ENCODE peak calls at places on chromosomes 7 and 10, in eight cellular contexts. W is GM23338; P is CD8-positive, alpha-beta T cell; A is esophagus muscularis mucosa; G is BJ; C is IMR-90; S is AG04450; L is HL-60. I is an unnamed sample.

GRCh38 chr7:3095046-3095445 is 51.4 kb upstream of the CARD11 start:
- DNase-seq in W (no peak), P (peak), A (no peak), G (no peak), C (no peak), S (no peak), L (peak), I (no peak)

GRCh38 chr10:133475821-133476640 is 22.3 kb downstream of the SCART1 start:
- DNase-seq in W (no peak), P (no peak), A (peak), G (no peak), C (no peak), S (no peak), L (no peak), I (no peak)

GRCh38 chr10:44925224-44925623 is 14.1 kb downstream of the TMEM72 start:
- DNase-seq in W (peak), P (no peak), A (no peak), G (no peak), C (peak), S (no peak), L (peak), I (no peak)

GRCh38 chr7:3589756-3590155 is 288.7 kb downstream of the SDK1 start:
- DNase-seq in W (no peak), P (no peak), A (no peak), G (no peak), C (no peak), S (no peak), L (no peak), I (no peak)

GRCh38 chr10:22500567-22501369 is 155.5 kb downstream of the SPAG6 start:
- DNase-seq in W (no peak), P (no peak), A (peak), G (no peak), C (no peak), S (no peak), L (no peak), I (no peak)

GRCh38 chr7:74143383-74143782 is 30.8 kb upstream of the EIF4H start:
- DNase-seq in W (no peak), P (no peak), A (no peak), G (no peak), C (no peak), S (no peak), L (no peak), I (no peak)

GRCh38 chr7:91325731-91326130 is 61.5 kb downstream of the FZD1 start:
- DNase-seq in W (no peak), P (no peak), A (no peak), G (no peak), C (no peak), S (no peak), L (no peak), I (no peak)

GRCh38 chr7:124758327-124758726 is 7.3 kb downstream of the GPR37 start:
- DNase-seq in W (no peak), P (no peak), A (no peak), G (no peak), C (peak), S (no peak), L (no peak), I (no peak)

GRCh38 chr10:14524692-14525091 is 194.0 kb upstream of the FRMD4A start:
- DNase-seq in W (no peak), P (no peak), A (no peak), G (no peak), C (no peak), S (no peak), L (no peak), I (no peak)

GRCh38 chr10:79221110-79222051 is 125.9 kb upstream of the PPIF start:
- DNase-seq in W (peak), P (no peak), A (no peak), G (peak), C (peak), S (peak), L (no peak), I (no peak)

GRCh38 chr10:77859865-77860282 is 66.7 kb downstream of the DLG5 start:
- DNase-seq in W (no peak), P (no peak), A (no peak), G (no peak), C (no peak), S (no peak), L (no peak), I (no peak)

GRCh38 chr10:74794531-74794930 is 31.9 kb upstream of the KAT6B start:
- DNase-seq in W (no peak), P (no peak), A (no peak), G (no peak), C (no peak), S (no peak), L (no peak), I (no peak)

GRCh38 chr10:86366902-86367338 is 325 bp upstream of the GRID1 start:
- DNase-seq in W (no peak), P (no peak), A (no peak), G (no peak), C (no peak), S (no peak), L (no peak), I (no peak)

GRCh38 chr10:57142925-57143576 is 782.0 kb upstream of the ZWINT start:
- DNase-seq in W (peak), P (no peak), A (no peak), G (no peak), C (no peak), S (no peak), L (no peak), I (no peak)

GRCh38 chr10:104424719-104425118 is 71.1 kb downstream of the CFAP58 start:
- DNase-seq in W (no peak), P (no peak), A (no peak), G (no peak), C (peak), S (no peak), L (no peak), I (no peak)

GRCh38 chr10:99678921-99679320 is 19.6 kb downstream of the ENTPD7 start:
- DNase-seq in W (no peak), P (no peak), A (no peak), G (no peak), C (no peak), S (no peak), L (no peak), I (no peak)

GRCh38 chr10:5779753-5780152 is 33.5 kb downstream of the GDI2 start:
- DNase-seq in W (no peak), P (no peak), A (no peak), G (no peak), C (no peak), S (no peak), L (no peak), I (no peak)

GRCh38 chr10:123746927-123747326 is 80.8 kb downstream of the GPR26 start:
- DNase-seq in W (peak), P (no peak), A (no peak), G (no peak), C (no peak), S (no peak), L (no peak), I (no peak)

GRCh38 chr7:49638166-49638565 is 135.3 kb upstream of the VWC2 start:
- DNase-seq in W (peak), P (no peak), A (peak), G (no peak), C (no peak), S (no peak), L (no peak), I (no peak)

GRCh38 chr10:79166312-79166721 is 97.6 kb downstream of the ZMIZ1 start:
- DNase-seq in W (no peak), P (no peak), A (no peak), G (no peak), C (no peak), S (no peak), L (no peak), I (no peak)

GRCh38 chr7:74059681-74060588 is 23.7 kb upstream of the LIMK1 start:
- DNase-seq in W (no peak), P (no peak), A (no peak), G (no peak), C (no peak), S (no peak), L (no peak), I (no peak)

GRCh38 chr10:89207801-89208551 is 859 bp upstream of the CH25H start:
- DNase-seq in W (peak), P (no peak), A (peak), G (no peak), C (no peak), S (no peak), L (no peak), I (no peak)

GRCh38 chr10:52874541-52874940 is 102.0 kb upstream of the MBL2 start:
- DNase-seq in W (no peak), P (no peak), A (no peak), G (no peak), C (no peak), S (no peak), L (no peak), I (no peak)

GRCh38 chr7:95687759-95688343 is 84.5 kb upstream of the DYNC1I1 start:
- DNase-seq in W (peak), P (no peak), A (no peak), G (no peak), C (peak), S (no peak), L (peak), I (no peak)

GRCh38 chr7:106346678-106347217 is 62.0 kb upstream of the NAMPT start:
- DNase-seq in W (no peak), P (peak), A (peak), G (peak), C (peak), S (peak), L (peak), I (no peak)

GRCh38 chr7:82247814-82248433 is 195.7 kb downstream of the CACNA2D1 start:
- DNase-seq in W (peak), P (no peak), A (no peak), G (no peak), C (peak), S (no peak), L (peak), I (no peak)
- TF ChIP-seq CTCF in W (peak), P (no peak), A (peak), G (peak), C (peak), S (peak), L (peak), I (peak)

GRCh38 chr10:17235136-17235535 is 7.1 kb downstream of the VIM start:
- DNase-seq in W (peak), P (no peak), A (peak), G (no peak), C (no peak), S (no peak), L (no peak), I (no peak)
- H3K4me3 ChIP-seq in W (no peak), P (no peak), A (peak), G (no peak), C (no peak), S (peak), L (no peak), I (no peak)

GRCh38 chr7:92695308-92696261 is 105.4 kb upstream of the FAM133B start:
- DNase-seq in W (peak), P (no peak), A (no peak), G (peak), C (peak), S (peak), L (no peak), I (peak)
- TF ChIP-seq CTCF in W (no peak), P (no peak), A (no peak), G (no peak), C (no peak), S (no peak), L (no peak), I (no peak)

GRCh38 chr10:3496138-3496537 is 288.9 kb downstream of the KLF6 start:
- DNase-seq in W (peak), P (no peak), A (no peak), G (no peak), C (no peak), S (no peak), L (no peak), I (no peak)

GRCh38 chr10:3494131-3494878 is 290.7 kb downstream of the KLF6 start:
- DNase-seq in W (peak), P (no peak), A (no peak), G (no peak), C (peak), S (no peak), L (no peak), I (no peak)

GRCh38 chr10:3493621-3494020 is 291.4 kb downstream of the KLF6 start:
- DNase-seq in W (no peak), P (no peak), A (no peak), G (no peak), C (no peak), S (no peak), L (no peak), I (no peak)

GRCh38 chr10:3495281-3495680 is 289.7 kb downstream of the KLF6 start:
- DNase-seq in W (no peak), P (no peak), A (no peak), G (no peak), C (no peak), S (no peak), L (no peak), I (no peak)

DNA sequence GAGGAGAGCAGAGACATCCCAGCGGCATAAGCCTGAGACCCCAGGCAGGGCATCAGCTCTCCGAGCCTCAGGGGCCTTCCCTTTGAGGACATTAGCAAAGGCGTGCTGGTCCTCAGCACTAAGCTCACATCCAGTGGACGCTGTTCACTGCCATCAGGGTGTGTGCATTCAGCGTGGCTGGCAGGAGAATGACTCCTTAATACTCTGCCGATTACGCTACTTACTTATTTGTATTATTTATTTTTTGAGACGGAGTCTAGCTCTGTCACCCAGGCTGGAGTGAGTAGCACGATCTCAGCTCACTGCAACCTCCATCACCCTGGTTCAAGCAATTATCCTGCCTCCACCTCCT is 290.2 kb downstream of the KLF6 start:
- DNase-seq in W (no peak), P (no peak), A (no peak), G (no peak), C (no peak), S (no peak), L (no peak), I (no peak)
- H3K4me3 ChIP-seq in W (no peak), P (no peak), A (no peak), G (no peak), C (no peak), S (no peak), L (no peak), I (no peak)

DNA sequence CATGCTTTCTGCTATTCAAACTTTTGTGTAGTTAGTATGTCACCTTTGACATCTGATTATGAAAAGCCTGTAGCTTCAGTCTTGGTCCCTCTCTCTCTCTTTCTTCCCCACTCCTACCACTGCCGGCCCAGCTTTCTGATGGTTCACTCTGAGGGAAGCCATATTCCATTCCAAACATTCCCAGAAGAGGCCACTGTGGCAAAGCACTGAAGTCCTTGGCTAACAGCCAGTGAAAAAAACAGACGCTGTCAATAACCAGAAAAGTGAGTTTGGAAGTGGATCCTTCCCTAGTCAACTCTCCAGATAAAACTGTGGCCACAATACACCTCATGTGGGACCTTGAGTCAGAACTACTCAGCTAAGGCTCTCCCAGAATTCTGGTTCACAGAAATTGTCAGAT is 950.7 kb upstream of the PHF14 start:
- DNase-seq in W (peak), P (no peak), A (no peak), G (no peak), C (no peak), S (no peak), L (no peak), I (no peak)
- TF ChIP-seq CTCF in W (peak), P (no peak), A (peak), G (no peak), C (no peak), S (no peak), L (no peak), I (peak)

GRCh38 chr10:117168729-117169128 is 28.6 kb upstream of the KCNK18 start:
- DNase-seq in W (peak), P (no peak), A (no peak), G (no peak), C (no peak), S (no peak), L (no peak), I (no peak)
- H3K4me3 ChIP-seq in W (peak), P (no peak), A (no peak), G (no peak), C (no peak), S (no peak), L (no peak), I (no peak)

DNA sequence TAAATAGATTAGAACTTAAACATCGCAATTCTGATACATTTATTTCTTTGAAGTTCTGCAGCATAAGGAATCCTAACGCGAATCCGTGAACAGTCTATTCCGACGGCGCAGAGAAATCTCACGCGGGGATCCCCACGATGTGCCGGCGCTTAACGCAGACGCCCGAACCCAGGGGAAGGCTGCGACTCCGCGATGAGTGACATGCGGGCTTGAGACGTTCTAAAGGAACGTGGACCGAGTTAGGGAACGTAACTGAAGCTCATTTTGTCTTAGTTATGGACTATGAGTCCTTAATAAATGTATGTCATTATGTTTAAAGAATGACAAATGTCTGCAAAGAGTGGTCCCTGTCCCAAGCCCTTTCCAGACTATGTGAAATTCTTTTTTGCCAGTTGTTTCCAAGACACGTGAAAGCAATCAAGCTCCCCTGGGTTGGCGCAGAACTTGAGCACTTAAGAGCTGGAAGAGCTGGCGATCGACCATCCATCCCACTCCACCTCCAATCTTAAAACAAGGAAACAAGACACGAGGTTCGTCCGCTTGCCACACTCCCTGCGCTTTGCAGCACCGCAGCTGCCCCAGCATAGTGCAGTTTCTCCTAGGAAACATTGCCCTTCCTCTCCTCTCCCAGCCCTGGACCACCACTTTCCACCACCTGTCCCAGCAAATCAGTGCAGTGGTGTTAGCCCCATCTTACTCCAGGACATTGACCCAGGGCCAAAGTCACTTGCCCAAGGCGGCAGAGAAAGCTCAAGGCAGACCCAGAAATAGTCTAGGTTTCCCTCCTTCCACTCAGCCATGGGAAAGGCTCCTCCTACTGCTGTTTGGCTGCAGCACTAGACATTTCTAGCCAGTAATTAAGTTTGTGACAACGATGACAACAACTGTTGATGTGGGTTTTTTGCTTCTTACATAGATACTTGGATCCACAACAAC is 1.2 kb upstream of the PARD3 start:
- DNase-seq in W (peak), P (no peak), A (no peak), G (no peak), C (peak), S (no peak), L (no peak), I (no peak)
- TF ChIP-seq CTCF in W (no peak), P (no peak), A (no peak), G (peak), C (no peak), S (no peak), L (no peak), I (peak)

GRCh38 chr10:111391146-111391545 is 314.3 kb downstream of the ADRA2A start:
- DNase-seq in W (no peak), P (no peak), A (no peak), G (no peak), C (no peak), S (no peak), L (no peak), I (no peak)

GRCh38 chr10:111392910-111393309 is 316.1 kb downstream of the ADRA2A start:
- DNase-seq in W (no peak), P (no peak), A (no peak), G (peak), C (no peak), S (no peak), L (no peak), I (no peak)

GRCh38 chr10:111392159-111392558 is 315.3 kb downstream of the ADRA2A start:
- DNase-seq in W (no peak), P (no peak), A (no peak), G (peak), C (no peak), S (no peak), L (no peak), I (no peak)
- H3K4me3 ChIP-seq in W (no peak), P (no peak), A (no peak), G (no peak), C (no peak), S (no peak), L (no peak), I (no peak)

I was measured in epithelial cell of proximal tubule.